ENCODE peak calls at places on chromosome 18, in ten cellular contexts. B is HepG2; Q is sigmoid colon; Z is NCI-H1436; R is progenitor cell of endocrine pancreas; M is activated T-helper 1 cell treated with Interleukin-2 at 50 U/mL for 16 hours; S is tibial artery; J is activated effector memory CD4-positive, alpha-beta T cell treated with Interleukin-2 at 50 U/mL for 16 hours; D is ELR; A is lung microvascular endothelial cell. E is an unnamed sample.

GRCh38 chr18:63237911-63238710 is 81.5 kb downstream of the BCL2 start:
- DNase-seq in D (peak), Z (no peak), R (no peak), S (no peak), J (no peak), A (peak), B (peak), Q (no peak), M (no peak), E (peak)

GRCh38 chr18:48753741-48754140 is 197.0 kb downstream of the SMAD7 start:
- DNase-seq in R (no peak), S (no peak), A (no peak), J (no peak), M (no peak), B (no peak), D (no peak), Z (no peak), Q (no peak), E (no peak)

GRCh38 chr18:13471971-13472628 is 253.5 kb downstream of the LDLRAD4 start:
- DNase-seq in A (no peak), D (no peak), Z (no peak), B (peak), M (no peak), Q (no peak), R (no peak), S (no peak), J (no peak), E (no peak)

GRCh38 chr18:35582899-35583558 is 1.5 kb downstream of the GALNT1 start:
- DNase-seq in D (no peak), M (no peak), J (no peak), Z (peak), R (no peak), A (peak), S (no peak), B (peak), Q (no peak), E (no peak)

GRCh38 chr18:63244585-63244984 is 75.0 kb downstream of the BCL2 start:
- DNase-seq in J (no peak), Q (no peak), R (no peak), Z (no peak), A (no peak), D (no peak), S (no peak), B (no peak), M (no peak), E (no peak)

GRCh38 chr18:74533666-74534065 is 634 bp upstream of the CNDP1 start:
- DNase-seq in Q (no peak), Z (no peak), J (no peak), D (no peak), M (no peak), R (no peak), B (no peak), A (no peak), S (no peak), E (no peak)

GRCh38 chr18:57657566-57657965 is 35.9 kb upstream of the NARS1 start:
- DNase-seq in S (no peak), A (peak), M (no peak), R (no peak), J (no peak), D (no peak), B (no peak), Q (no peak), Z (no peak), E (no peak)

GRCh38 chr18:5417342-5417741 is 121.8 kb upstream of the ZBTB14 start:
- DNase-seq in J (no peak), S (peak), Q (no peak), D (no peak), Z (no peak), R (no peak), B (no peak), M (no peak), A (no peak), E (no peak)

GRCh38 chr18:76491436-76491800 is 3.6 kb downstream of the ZNF516 start:
- DNase-seq in D (peak), Z (peak), A (peak), Q (peak), R (peak), J (peak), M (peak), S (peak), B (peak), E (peak)

GRCh38 chr18:12048010-12048826 is 45.4 kb upstream of the ANKRD62 start:
- DNase-seq in M (no peak), Q (no peak), J (no peak), B (no peak), A (no peak), Z (no peak), R (no peak), S (no peak), D (peak), E (no peak)

GRCh38 chr18:72762505-72763122 is 105.2 kb downstream of the NETO1 start:
- DNase-seq in A (peak), B (peak), Z (peak), D (peak), Q (no peak), M (no peak), J (no peak), S (no peak), R (no peak), E (peak)

GRCh38 chr18:58412844-58413666 is 215.8 kb downstream of the ALPK2 start:
- DNase-seq in A (no peak), Z (no peak), M (no peak), J (no peak), R (no peak), S (no peak), D (no peak), B (no peak), Q (no peak), E (no peak)

GRCh38 chr18:2883137-2883671 is 36.4 kb downstream of the EMILIN2 start:
- DNase-seq in Z (no peak), D (no peak), J (peak), A (no peak), M (no peak), S (no peak), R (no peak), B (no peak), Q (no peak), E (no peak)